ENCODE peak calls at places on chromosomes 1 and 21, in ten cellular contexts. I is upper lobe of left lung, J is mucosa of descending colon, F is IMR-90, K is GM23338, T is uterus, A is kidney, S is stomach, W is adrenal gland, Y is fibroblast of lung. U is an unnamed sample. For H3K4me1, the result is how much of the 10 kb centered on the place peaks cover.

GRCh38 chr1:118483245-118484006 is 298.4 kb upstream of the SPAG17 start:
- DNase-seq in A (no peak), F (no peak), J (no peak), W (no peak), T (no peak), S (no peak), I (peak), Y (no peak), K (peak), U (peak)

GRCh38 chr1:218332416-218332815 is 12.7 kb upstream of the TGFB2 start:
- DNase-seq in Y (no peak), J (no peak), I (no peak), T (no peak), F (peak), W (no peak), K (no peak), S (no peak), A (no peak), U (no peak)

GRCh38 chr1:43965316-43965715 is 4.5 kb upstream of the DPH2 start:
- DNase-seq in K (no peak), T (no peak), S (no peak), J (no peak), A (no peak), F (no peak), W (no peak), Y (no peak), I (no peak), U (no peak)

GRCh38 chr21:45035477-45035848 is 38.9 kb upstream of the ADARB1 start:
- DNase-seq in W (no peak), S (no peak), F (no peak), A (no peak), Y (no peak), J (no peak), T (peak), I (no peak), K (no peak), U (no peak)

GRCh38 chr1:107140703-107141490 is at the start of gene NTNG1:
- DNase-seq in T (no peak), W (no peak), S (no peak), A (peak), Y (no peak), J (peak), K (peak), F (no peak), I (no peak), U (peak)

GRCh38 chr1:10387611-10388386 is 11.1 kb upstream of the PGD start:
- DNase-seq in T (no peak), J (no peak), F (peak), K (peak), Y (peak), S (no peak), W (no peak), A (no peak), I (peak), U (peak)

GRCh38 chr1:235045921-235046601 is 82.6 kb downstream of the TOMM20 start:
- DNase-seq in W (no peak), S (no peak), J (no peak), I (no peak), Y (no peak), K (no peak), F (no peak), A (peak), T (no peak), U (peak)

GRCh38 chr1:35642472-35642955 is 1.2 kb upstream of the PSMB2 start:
- DNase-seq in F (no peak), A (no peak), T (peak), S (no peak), W (no peak), K (no peak), J (peak), Y (no peak), I (no peak), U (no peak)

GRCh38 chr21:43467785-43468184 is 40.9 kb upstream of the SIK1 start:
- DNase-seq in S (no peak), W (no peak), J (peak), A (peak), K (no peak), T (no peak), F (no peak), I (no peak), Y (no peak), U (no peak)

GRCh38 chr1:111097356-111098099 is 42.4 kb downstream of the DRAM2 start:
- DNase-seq in A (no peak), J (no peak), Y (no peak), T (no peak), I (no peak), K (no peak), S (no peak), W (no peak), F (no peak), U (no peak)

GRCh38 chr1:88302843-88303486 is 381.1 kb upstream of the PKN2 start:
- DNase-seq in I (no peak), T (no peak), Y (peak), J (no peak), A (no peak), F (peak), K (peak), S (no peak), W (peak), U (peak)

GRCh38 chr1:18322353-18323032 is 158.2 kb upstream of the KLHDC7A start:
- DNase-seq in I (no peak), F (no peak), T (no peak), K (peak), A (no peak), J (no peak), W (no peak), Y (no peak), S (no peak), U (peak)

GRCh38 chr1:117605164-117605810 is 561 bp upstream of the TENT5C start:
- DNase-seq in F (no peak), S (peak), K (peak), W (peak), J (peak), T (no peak), A (peak), I (peak), Y (no peak), U (no peak)

GRCh38 chr1:2587071-2587859 is 688 bp downstream of the PRXL2B start:
- DNase-seq in J (peak), S (no peak), T (peak), K (peak), W (peak), F (peak), I (no peak), Y (peak), A (no peak), U (no peak)

GRCh38 chr21:29433366-29434059 is 134.8 kb downstream of the BACH1 start:
- DNase-seq in F (peak), I (no peak), S (no peak), A (no peak), J (no peak), K (no peak), W (no peak), Y (peak), T (no peak), U (no peak)

GRCh38 chr1:45122724-45123123 is 83.7 kb downstream of the ZSWIM5 start:
- DNase-seq in K (no peak), I (no peak), S (no peak), T (no peak), A (no peak), J (no peak), F (no peak), W (no peak), Y (no peak), U (peak)

GRCh38 chr1:41382531-41383090 is 21.4 kb downstream of the FOXO6 start:
- DNase-seq in F (no peak), Y (no peak), W (no peak), T (peak), S (peak), A (peak), I (peak), K (peak), J (peak), U (peak)

GRCh38 chr21:33644383-33645074 is 2.2 kb downstream of the ITSN1 start:
- DNase-seq in A (no peak), J (no peak), K (peak), W (peak), T (peak), S (no peak), F (peak), Y (peak), I (no peak), U (peak)

GRCh38 chr1:95012389-95012788 is 60.4 kb downstream of the ALG14 start:
- DNase-seq in K (no peak), A (no peak), Y (peak), S (no peak), I (no peak), J (no peak), T (no peak), F (peak), W (no peak), U (no peak)

GRCh38 chr1:147292635-147293251 is 50.3 kb downstream of the CHD1L start:
- DNase-seq in T (peak), K (no peak), F (peak), A (no peak), J (no peak), S (no peak), W (no peak), I (no peak), Y (peak), U (no peak)

GRCh38 chr1:207404849-207405525 is 49.1 kb upstream of the CR2 start:
- DNase-seq in Y (peak), K (peak), T (no peak), S (no peak), J (no peak), A (no peak), I (no peak), W (peak), F (peak), U (no peak)

GRCh38 chr1:211344335-211344664 is 17.7 kb downstream of the TRAF5 start:
- DNase-seq in F (peak), S (no peak), T (no peak), I (no peak), A (no peak), Y (no peak), K (no peak), J (no peak), W (no peak), U (no peak)

GRCh38 chr1:19122668-19123067 is 87.4 kb downstream of the UBR4 start:
- DNase-seq in I (no peak), A (no peak), K (no peak), S (peak), F (peak), W (no peak), J (peak), T (no peak), Y (no peak), U (peak)

GRCh38 chr1:227335587-227336020 is 17.3 kb upstream of the CDC42BPA start:
- DNase-seq in Y (no peak), I (no peak), K (no peak), J (no peak), A (no peak), S (no peak), F (no peak), T (no peak), W (no peak), U (no peak)

GRCh38 chr1:205354259-205354904 is 2.3 kb downstream of the KLHDC8A start:
- DNase-seq in I (peak), A (no peak), S (peak), W (peak), K (peak), T (peak), J (no peak), F (peak), Y (peak), U (peak)

GRCh38 chr1:63878914-63879313 is 105.1 kb downstream of the ROR1 start:
- DNase-seq in F (peak), T (no peak), J (no peak), A (no peak), S (no peak), K (no peak), Y (peak), W (no peak), I (no peak), U (no peak)

GRCh38 chr21:37375866-37376574 is 9.4 kb downstream of the DYRK1A start:
- DNase-seq in A (no peak), Y (no peak), W (no peak), S (no peak), T (no peak), I (no peak), J (no peak), K (no peak), F (no peak), U (no peak)

GRCh38 chr1:238061967-238062613 is 171.4 kb upstream of the ZP4 start:
- DNase-seq in S (no peak), F (peak), K (no peak), T (no peak), I (no peak), A (no peak), J (no peak), W (no peak), Y (peak), U (no peak)

GRCh38 chr1:167635233-167635648 is 5.2 kb downstream of the RCSD1 start:
- DNase-seq in S (no peak), I (no peak), F (no peak), J (no peak), Y (no peak), T (no peak), W (no peak), A (peak), K (peak), U (peak)

GRCh38 chr21:45539796-45540600 is 2.2 kb downstream of the SLC19A1 start:
- DNase-seq in W (no peak), T (no peak), K (no peak), S (peak), I (no peak), Y (no peak), J (peak), F (no peak), A (peak), U (peak)

GRCh38 chr1:172818841-172819527 is 160.1 kb downstream of the FASLG start:
- DNase-seq in T (no peak), Y (peak), J (no peak), W (no peak), F (no peak), K (no peak), S (no peak), A (no peak), I (no peak), U (no peak)

GRCh38 chr1:226678701-226679100 is 60.4 kb downstream of the ITPKB start:
- DNase-seq in K (no peak), S (no peak), T (no peak), I (no peak), A (no peak), Y (no peak), W (no peak), F (no peak), J (no peak), U (no peak)

GRCh38 chr1:205568469-205569361 is 63.1 kb downstream of the ELK4 start:
- DNase-seq in A (no peak), W (no peak), I (no peak), Y (no peak), S (peak), F (no peak), T (no peak), J (peak), K (peak), U (no peak)

GRCh38 chr1:221286399-221286798 is 407.2 kb downstream of the HLX start:
- DNase-seq in Y (no peak), W (no peak), T (no peak), F (no peak), K (no peak), J (no peak), A (no peak), S (no peak), I (no peak), U (no peak)

GRCh38 chr1:39165488-39165887 is 39.0 kb upstream of the MACF1 start:
- DNase-seq in S (no peak), K (no peak), Y (no peak), I (no peak), T (no peak), F (no peak), J (no peak), A (no peak), W (no peak), U (no peak)

GRCh38 chr1:39165049-39165448 is 39.4 kb upstream of the MACF1 start:
- DNase-seq in W (no peak), Y (no peak), S (no peak), T (no peak), F (no peak), A (no peak), J (no peak), I (no peak), K (no peak), U (peak)

GRCh38 chr1:39163469-39163868 is 41.0 kb upstream of the MACF1 start:
- DNase-seq in J (no peak), K (no peak), I (no peak), W (no peak), T (no peak), Y (no peak), F (no peak), A (no peak), S (no peak), U (no peak)

GRCh38 chr1:39167632-39168209 is 36.8 kb upstream of the MACF1 start:
- DNase-seq in K (no peak), S (no peak), A (no peak), Y (peak), T (no peak), W (peak), J (no peak), I (peak), F (peak), U (no peak)

GRCh38 chr1:39164256-39164655 is 40.2 kb upstream of the MACF1 start:
- DNase-seq in F (no peak), W (no peak), A (no peak), T (no peak), S (no peak), Y (no peak), K (no peak), I (no peak), J (no peak), U (no peak)
- H3K4me1 ChIP-seq in F (under half), W (under half), A (under half), T (under half), S (under half), Y (under half), K (half or more), I (half or more), J (under half), U (under half)

GRCh38 chr21:41768371-41769042 is 1.7 kb upstream of the RIPK4 start:
- DNase-seq in Y (peak), A (peak), S (peak), J (peak), I (peak), K (peak), F (peak), T (no peak), W (no peak), U (peak)
- TF ChIP-seq CTCF in Y (peak), A (peak), S (no peak), J (no peak), I (no peak), K (peak), F (peak), T (no peak), W (no peak), U (peak)

DNA sequence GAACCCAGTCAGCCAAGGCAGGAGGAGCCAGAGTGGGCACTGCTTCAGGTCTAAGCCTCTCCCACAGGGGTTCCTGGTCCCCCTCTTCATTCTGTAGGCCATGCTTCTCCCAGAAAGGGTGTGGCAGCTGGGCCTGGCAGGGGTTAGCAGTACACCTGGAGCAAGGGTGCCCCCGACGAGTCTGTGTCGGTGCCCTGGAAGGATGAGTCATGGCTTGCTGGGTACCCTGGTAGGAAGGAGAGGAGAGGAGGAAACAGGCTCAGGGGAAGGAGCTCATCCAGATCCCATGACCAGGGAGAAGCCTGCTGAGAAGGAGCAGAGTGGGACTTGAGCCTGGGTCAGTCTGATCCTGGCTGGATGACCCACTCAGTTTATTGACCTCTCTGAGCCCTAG is 10.3 kb downstream of the KDF1 start:
- DNase-seq in Y (no peak), J (no peak), W (no peak), F (no peak), A (no peak), S (no peak), I (no peak), K (no peak), T (no peak), U (no peak)
- H3K4me1 ChIP-seq in Y (under half), J (under half), W (under half), F (under half), A (under half), S (under half), I (under half), K (under half), T (under half), U (under half)

GRCh38 chr1:152866321-152866720 is 6.5 kb downstream of the LCE7A start:
- DNase-seq in T (no peak), S (no peak), F (no peak), K (no peak), I (no peak), Y (no peak), A (no peak), W (no peak), J (no peak), U (no peak)

GRCh38 chr1:152873495-152873894 is 4.6 kb upstream of the SMCP start:
- DNase-seq in W (no peak), K (no peak), T (no peak), J (no peak), Y (peak), I (no peak), F (peak), S (no peak), A (no peak), U (no peak)

GRCh38 chr1:152869808-152870419 is 8.2 kb upstream of the SMCP start:
- DNase-seq in J (peak), F (peak), A (no peak), Y (peak), K (peak), W (peak), I (peak), S (peak), T (no peak), U (peak)

GRCh38 chr1:152871731-152872126 is 6.4 kb upstream of the SMCP start:
- DNase-seq in I (no peak), F (no peak), K (no peak), S (no peak), W (no peak), T (no peak), A (no peak), Y (no peak), J (no peak), U (no peak)

GRCh38 chr1:152870831-152871730 is 7.0 kb upstream of the SMCP start:
- DNase-seq in J (no peak), F (peak), I (no peak), W (peak), S (no peak), A (no peak), T (no peak), K (peak), Y (peak), U (peak)
- TF ChIP-seq CTCF in J (no peak), F (peak), I (no peak), W (no peak), S (no peak), A (peak), T (no peak), K (peak), Y (peak), U (peak)

GRCh38 chr1:201501144-201501543 is 5.8 kb downstream of the CSRP1 start:
- DNase-seq in A (no peak), S (no peak), Y (peak), T (peak), I (no peak), F (peak), W (no peak), K (no peak), J (no peak), U (no peak)
- H3K4me1 ChIP-seq in A (under half), S (half or more), Y (under half), T (under half), I (half or more), F (under half), W (under half), K (under half), J (under half), U (under half)

GRCh38 chr1:192476802-192477298 is 98.7 kb upstream of the RGS1 start:
- DNase-seq in F (peak), S (no peak), Y (peak), J (no peak), W (peak), A (no peak), T (no peak), I (peak), K (no peak), U (no peak)

GRCh38 chr1:192477630-192478029 is 97.9 kb upstream of the RGS1 start:
- DNase-seq in F (peak), I (no peak), J (no peak), S (no peak), Y (peak), T (no peak), W (no peak), A (no peak), K (peak), U (no peak)

GRCh38 chr1:192475329-192475728 is 100.2 kb upstream of the RGS1 start:
- DNase-seq in S (no peak), K (no peak), T (no peak), Y (no peak), A (no peak), J (no peak), W (no peak), F (no peak), I (no peak), U (no peak)

GRCh38 chr1:192475970-192476369 is 99.6 kb upstream of the RGS1 start:
- DNase-seq in T (no peak), J (no peak), F (no peak), I (no peak), A (no peak), W (no peak), Y (no peak), K (no peak), S (no peak), U (no peak)

GRCh38 chr1:192474080-192474683 is 101.4 kb upstream of the RGS1 start:
- DNase-seq in W (no peak), F (peak), J (no peak), I (no peak), Y (peak), T (no peak), K (peak), A (no peak), S (no peak), U (no peak)
- TF ChIP-seq CTCF in W (peak), F (peak), J (peak), I (peak), Y (peak), T (peak), K (peak), A (peak), S (peak), U (peak)

U was measured in endodermal cell.